ENCODE peak calls at places on chromosome 14, in five cellular contexts. H, U, Y, P and S are unnamed samples.

GRCh38 chr14:33297565-33297964 is 358.9 kb downstream of the NPAS3 start:
- DNase-seq in U (no peak), Y (no peak), P (no peak), H (no peak), S (no peak)

GRCh38 chr14:36996133-36996856 is 176.1 kb downstream of the SLC25A21 start:
- DNase-seq in Y (no peak), H (no peak), U (no peak), P (no peak), S (no peak)

GRCh38 chr14:37179896-37180502 is 7.6 kb upstream of the SLC25A21 start:
- DNase-seq in H (no peak), Y (no peak), P (no peak), U (no peak), S (no peak)

GRCh38 chr14:56216631-56217379 is 98.6 kb downstream of the PELI2 start:
- DNase-seq in H (no peak), U (no peak), P (no peak), Y (peak; percentile 54), S (no peak)

GRCh38 chr14:26811756-26812305 is 214.0 kb upstream of the NOVA1 start:
- DNase-seq in H (no peak), P (no peak), U (no peak), Y (no peak), S (no peak)

GRCh38 chr14:74981833-74982232 is 20.9 kb upstream of the EIF2B2 start:
- DNase-seq in H (no peak), Y (no peak), U (no peak), P (no peak), S (no peak)

GRCh38 chr14:51776102-51776894 is 84.1 kb upstream of the GNG2 start:
- DNase-seq in Y (peak; percentile 46), P (no peak), H (peak; percentile 36), U (peak; percentile 29), S (no peak)

GRCh38 chr14:89641495-89642162 is 224.6 kb upstream of the FOXN3 start:
- DNase-seq in P (no peak), Y (no peak), U (no peak), H (no peak), S (no peak)

GRCh38 chr14:61188936-61189808 is 92.0 kb downstream of the TMEM30B start:
- DNase-seq in H (peak; percentile 41), U (peak; percentile 12), Y (peak; percentile 53), P (no peak), S (no peak)

GRCh38 chr14:24481622-24482324 is 26.3 kb downstream of the CMA1 start:
- DNase-seq in H (peak; percentile 50), Y (no peak), U (peak; percentile 42), P (no peak), S (no peak)

GRCh38 chr14:100587763-100588411 is 670 bp upstream of the BEGAIN start:
- DNase-seq in P (no peak), Y (no peak), H (no peak), U (no peak), S (no peak)

GRCh38 chr14:23512156-23512555 is 39.4 kb downstream of the ZFHX2 start:
- DNase-seq in H (no peak), Y (no peak), U (no peak), P (no peak), S (no peak)

GRCh38 chr14:54001189-54001878 is 44.7 kb upstream of the BMP4 start:
- DNase-seq in U (no peak), P (no peak), H (no peak), Y (no peak), S (no peak)

GRCh38 chr14:99296517-99296916 is 24.5 kb upstream of the BCL11B start:
- DNase-seq in Y (no peak), P (no peak), U (no peak), H (no peak), S (no peak)

GRCh38 chr14:99862111-99862510 is 68.9 kb downstream of the EML1 start:
- DNase-seq in H (no peak), Y (no peak), U (no peak), P (no peak), S (no peak)

GRCh38 chr14:91270619-91271018 is 26.1 kb upstream of the GPR68 start:
- DNase-seq in Y (no peak), U (no peak), P (no peak), H (no peak), S (no peak)

GRCh38 chr14:98198385-98198784 is 1073.6 kb downstream of the BCL11B start:
- DNase-seq in U (no peak), Y (no peak), P (no peak), H (no peak), S (no peak)

GRCh38 chr14:77098470-77099353 is 654 bp downstream of the CIPC start:
- DNase-seq in U (no peak), H (no peak), P (no peak), Y (peak; percentile 72), S (peak; percentile 72)

GRCh38 chr14:59199614-59200013 is 11.1 kb downstream of the DAAM1 start:
- DNase-seq in H (no peak), U (no peak), P (no peak), Y (no peak), S (no peak)

GRCh38 chr14:39339003-39339402 is 93.2 kb downstream of the FBXO33 start:
- DNase-seq in P (no peak), U (no peak), Y (no peak), H (no peak), S (no peak)

GRCh38 chr14:96090441-96091148 is 51.4 kb downstream of the C14orf132 start:
- DNase-seq in Y (peak; percentile 82), P (no peak), U (no peak), H (no peak), S (no peak)

GRCh38 chr14:105367116-105368031 is 31.0 kb upstream of the TEX22 start:
- DNase-seq in Y (no peak), P (no peak), H (no peak), U (no peak), S (no peak)

GRCh38 chr14:61219673-61220072 is 61.5 kb downstream of the TMEM30B start:
- DNase-seq in U (no peak), H (no peak), P (no peak), Y (no peak), S (no peak)

GRCh38 chr14:61188196-61188595 is 92.9 kb downstream of the TMEM30B start:
- DNase-seq in H (no peak), Y (peak; percentile 41), P (no peak), U (no peak), S (no peak)